ENCODE peak calls at places on chromosome 2, in six cellular contexts. W, S, K, J, V and F are unnamed samples.

GRCh38 chr2:219125886-219126270 is 34.7 kb downstream of the NHEJ1 start:
- DNase-seq in V (no peak), W (no peak), K (no peak), J (no peak), S (no peak), F (no peak)

GRCh38 chr2:179104736-179105135 is 54.8 kb upstream of the CCDC141 start:
- DNase-seq in V (no peak), S (no peak), W (no peak), J (no peak), K (no peak), F (no peak)

GRCh38 chr2:112182581-112183034 is 44.4 kb downstream of the FBLN7 start:
- DNase-seq in S (no peak), J (no peak), V (no peak), K (no peak), W (no peak), F (peak)

GRCh38 chr2:18362696-18363095 is 197.8 kb downstream of the RDH14 start:
- DNase-seq in K (no peak), S (no peak), J (no peak), V (no peak), W (no peak), F (no peak)

GRCh38 chr2:230472619-230473018 is 56.6 kb downstream of the SP100 start:
- DNase-seq in W (no peak), S (no peak), J (no peak), V (no peak), K (peak), F (peak)

GRCh38 chr2:128413014-128413717 is 94.5 kb upstream of the HS6ST1 start:
- DNase-seq in V (no peak), S (peak), W (no peak), J (no peak), K (no peak), F (no peak)

GRCh38 chr2:2620604-2621003 is 289.5 kb upstream of the MYT1L start:
- DNase-seq in V (no peak), W (no peak), S (no peak), J (no peak), K (no peak), F (no peak)

GRCh38 chr2:192146069-192147006 is 48.4 kb downstream of the TMEFF2 start:
- DNase-seq in K (no peak), W (no peak), J (no peak), V (no peak), S (no peak), F (no peak)

GRCh38 chr2:207184348-207184747 is 18.6 kb upstream of the KLF7 start:
- DNase-seq in J (no peak), W (no peak), K (no peak), S (no peak), V (no peak), F (no peak)

GRCh38 chr2:197086500-197086899 is 160.0 kb upstream of the PGAP1 start:
- DNase-seq in J (no peak), K (no peak), S (no peak), V (no peak), W (no peak), F (no peak)

GRCh38 chr2:51027442-51027841 is 4.5 kb downstream of the NRXN1 start:
- DNase-seq in V (no peak), K (peak), W (no peak), J (no peak), S (no peak), F (no peak)

GRCh38 chr2:65473045-65473444 is 40.6 kb upstream of the SPRED2 start:
- DNase-seq in S (no peak), V (no peak), K (no peak), W (no peak), J (no peak), F (no peak)

GRCh38 chr2:222561817-222562424 is 94.0 kb downstream of the FARSB start:
- DNase-seq in J (peak), V (peak), K (no peak), W (peak), S (no peak), F (peak)
- TF ChIP-seq CTCF in J (peak), V (peak), K (peak), W (peak), S (peak), F (peak)

GRCh38 chr2:232658217-232658785 is 24.9 kb downstream of the EFHD1 start:
- DNase-seq in W (peak), S (no peak), K (no peak), V (no peak), J (no peak), F (no peak)
- TF ChIP-seq CTCF in W (peak), S (no peak), K (peak), V (no peak), J (no peak), F (no peak)

DNA sequence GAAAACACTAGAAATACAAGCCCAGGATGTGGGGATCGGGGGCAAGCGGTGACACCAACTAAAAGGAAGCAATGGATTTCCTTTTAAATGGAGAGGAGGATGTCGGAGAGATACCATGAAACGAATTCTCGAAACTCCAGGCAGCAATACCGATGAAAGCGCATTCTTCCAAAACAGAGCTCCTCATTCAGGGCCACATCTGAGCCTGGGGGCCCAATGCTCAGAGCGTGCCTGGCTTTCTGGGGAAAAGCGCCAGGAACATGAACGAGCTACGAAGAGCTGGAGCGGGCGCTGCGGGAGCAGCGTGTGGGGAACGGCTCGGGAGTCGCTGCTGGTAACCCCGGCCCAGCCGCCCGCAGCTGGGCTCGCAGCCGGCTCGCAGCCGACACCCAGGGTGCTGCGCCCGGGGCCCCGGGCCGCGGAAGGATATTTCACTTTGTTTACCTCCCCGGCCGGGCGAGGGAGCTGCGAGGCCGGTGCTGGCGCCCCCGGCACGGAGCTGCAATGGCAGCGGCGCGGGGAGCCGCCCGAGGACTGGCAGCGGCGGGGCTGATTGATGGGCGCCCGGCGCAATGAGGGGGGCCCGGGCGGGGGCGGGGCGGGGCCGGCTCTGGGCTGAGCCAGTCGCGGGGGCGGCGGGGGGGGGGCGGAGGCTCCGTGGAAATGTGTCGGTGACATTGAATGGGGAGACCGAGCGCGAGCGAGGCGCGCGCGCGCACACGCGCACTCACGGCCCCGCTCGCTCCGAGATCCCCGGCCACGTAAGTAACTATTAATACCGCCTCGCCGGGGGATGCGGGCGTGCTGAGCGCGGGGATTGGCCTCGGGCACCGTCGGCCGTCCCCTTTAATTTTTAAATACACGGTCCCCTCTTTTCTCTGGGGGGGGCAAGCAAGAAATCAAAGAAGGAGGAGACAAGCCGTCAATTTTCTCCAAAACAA is at the start of gene TRIB2:
- DNase-seq in J (peak), W (peak), K (peak), V (peak), S (peak), F (peak)
- TF ChIP-seq CTCF in J (peak), W (no peak), K (no peak), V (no peak), S (no peak), F (peak)

GRCh38 chr2:66582975-66583842 is 148.3 kb downstream of the MEIS1 start:
- DNase-seq in K (no peak), J (peak), W (peak), S (no peak), V (no peak), F (no peak)
- TF ChIP-seq CTCF in K (no peak), J (no peak), W (no peak), S (no peak), V (no peak), F (no peak)

GRCh38 chr2:158484892-158485556 is 28.3 kb downstream of the PKP4 start:
- DNase-seq in W (no peak), K (peak), V (no peak), S (no peak), J (no peak), F (peak)
- TF ChIP-seq CTCF in W (no peak), K (no peak), V (no peak), S (no peak), J (no peak), F (no peak)

DNA sequence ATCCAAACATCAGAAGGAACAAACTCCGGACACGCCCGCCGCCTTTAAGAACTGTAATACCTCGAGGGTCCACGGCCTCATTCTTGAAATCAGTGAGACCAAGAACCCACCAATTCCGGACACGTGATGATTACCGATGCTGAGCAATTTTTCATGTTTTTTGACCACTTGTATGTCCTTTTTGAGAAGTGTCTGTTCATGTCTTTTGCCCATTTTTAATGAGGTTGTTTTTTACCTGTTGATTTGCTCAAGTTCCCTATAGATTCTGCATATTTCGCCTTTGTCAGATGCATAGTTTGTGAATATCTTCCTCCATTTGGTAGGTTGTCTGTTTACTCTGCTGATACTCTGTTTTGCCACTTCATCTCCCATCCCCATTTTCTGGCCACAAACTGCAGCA is 150.4 kb downstream of the IRS1 start:
- DNase-seq in S (no peak), W (no peak), K (no peak), J (no peak), V (no peak), F (no peak)
- TF ChIP-seq CTCF in S (no peak), W (no peak), K (no peak), J (no peak), V (no peak), F (no peak)

DNA sequence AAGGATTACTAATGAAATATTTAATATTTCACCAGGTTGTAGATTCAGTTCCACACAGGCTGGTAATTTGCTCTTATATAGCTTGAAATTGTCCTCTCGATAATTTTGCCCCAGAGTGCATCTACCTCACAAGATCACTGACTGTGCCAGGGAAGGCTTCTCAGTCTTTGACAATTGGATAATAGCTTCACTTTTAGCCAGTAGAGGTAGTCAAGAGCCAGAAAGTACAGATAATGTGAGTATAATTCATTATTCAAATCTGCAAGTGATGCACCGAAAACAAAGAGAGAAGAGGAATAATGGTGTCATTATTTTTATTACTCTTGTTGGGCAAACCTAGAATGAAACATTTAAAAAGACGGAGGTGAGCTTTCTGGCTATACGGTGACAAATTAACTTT is 292.8 kb downstream of the EN1 start:
- DNase-seq in V (no peak), W (no peak), K (no peak), S (no peak), J (no peak), F (no peak)
- TF ChIP-seq CTCF in V (no peak), W (peak), K (no peak), S (peak), J (no peak), F (no peak)

GRCh38 chr2:41781082-41781481 is 266.7 kb upstream of the PKDCC start:
- DNase-seq in S (no peak), V (no peak), J (no peak), W (no peak), K (no peak), F (no peak)

GRCh38 chr2:41772697-41773096 is 275.1 kb upstream of the PKDCC start:
- DNase-seq in V (no peak), S (no peak), J (no peak), W (no peak), K (no peak), F (no peak)

GRCh38 chr2:41774011-41774605 is 273.7 kb upstream of the PKDCC start:
- DNase-seq in S (no peak), J (no peak), W (no peak), V (no peak), K (no peak), F (no peak)

GRCh38 chr2:41779873-41780272 is 267.9 kb upstream of the PKDCC start:
- DNase-seq in W (peak), S (no peak), V (no peak), J (no peak), K (no peak), F (no peak)

GRCh38 chr2:41775381-41776025 is 272.3 kb upstream of the PKDCC start:
- DNase-seq in K (no peak), S (no peak), W (no peak), V (no peak), J (no peak), F (no peak)
- TF ChIP-seq CTCF in K (no peak), S (no peak), W (no peak), V (no peak), J (no peak), F (no peak)

GRCh38 chr2:74426181-74426758 is 4.7 kb downstream of the WDR54 start:
- DNase-seq in J (no peak), V (no peak), K (no peak), S (no peak), W (no peak), F (no peak)
- TF ChIP-seq CTCF in J (no peak), V (no peak), K (no peak), S (no peak), W (no peak), F (no peak)

DNA sequence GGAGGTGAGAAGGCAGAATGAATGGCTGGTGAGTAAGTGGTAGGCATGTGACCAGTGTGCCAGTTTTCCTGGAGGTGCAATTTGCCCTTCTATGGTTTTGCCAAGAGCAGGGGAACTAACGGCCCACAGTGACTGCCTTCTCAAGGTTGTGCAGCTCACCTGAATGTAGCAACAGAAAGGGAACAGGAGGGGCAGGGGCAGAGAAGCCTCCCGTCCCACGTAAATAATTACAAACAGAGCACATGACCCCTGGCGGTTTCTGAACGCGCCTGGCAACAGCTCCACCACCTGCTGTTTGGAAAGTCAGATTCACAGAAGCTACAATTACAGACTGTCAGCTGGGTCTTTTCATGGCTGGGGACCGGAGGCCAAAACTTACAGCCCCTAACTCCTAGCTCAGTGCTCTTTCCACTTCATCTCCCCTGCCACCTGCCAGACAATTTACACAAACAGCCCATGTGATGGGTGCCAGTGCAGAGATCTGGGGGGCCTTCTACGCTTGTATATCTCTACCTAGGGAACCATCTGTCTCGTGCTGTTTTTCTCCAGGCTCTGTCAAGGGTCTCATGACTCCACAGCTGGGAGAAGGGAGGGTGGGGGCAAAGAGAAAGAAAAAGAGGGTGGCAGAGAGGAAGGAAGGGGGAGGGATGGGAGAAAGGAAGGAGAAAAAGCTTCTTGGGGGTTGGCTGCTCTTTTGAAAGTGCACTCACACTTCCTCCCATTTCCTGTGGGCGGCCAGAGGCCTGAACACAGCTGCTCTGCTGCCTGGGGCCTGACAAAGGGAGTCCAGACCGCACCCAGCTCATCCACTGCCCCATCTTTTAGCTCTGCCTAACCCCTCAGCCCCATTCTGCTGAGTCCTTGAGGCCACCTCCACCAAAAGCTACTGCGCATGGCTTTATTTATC is 69.5 kb downstream of the POLR1A start:
- DNase-seq in S (no peak), W (peak), V (peak), K (peak), J (no peak), F (peak)
- TF ChIP-seq CTCF in S (peak), W (no peak), V (no peak), K (peak), J (no peak), F (no peak)